ENCODE peak calls at places on chromosome 3, in five cellular contexts. R, V, X, I and H are unnamed samples.

GRCh38 chr3:23161896-23162570 is 41.1 kb upstream of the UBE2E2 start:
- DNase-seq in R (no peak), V (no peak), X (no peak), I (peak; percentile 37), H (peak; percentile 42)

GRCh38 chr3:129690406-129690805 is 83.9 kb upstream of the PLXND1 start:
- DNase-seq in R (peak; percentile 60), V (no peak), X (peak; percentile 48), I (peak; percentile 14), H (peak; percentile 75)

GRCh38 chr3:133478624-133479023 is 78.8 kb downstream of the BFSP2 start:
- DNase-seq in R (no peak), V (no peak), X (no peak), I (no peak), H (no peak)

GRCh38 chr3:121436074-121436473 is 109.7 kb downstream of the POLQ start:
- DNase-seq in R (no peak), V (no peak), X (no peak), I (no peak), H (no peak)

GRCh38 chr3:193960485-193961172 is 175.3 kb upstream of the HES1 start:
- DNase-seq in R (no peak), V (no peak), X (no peak), I (no peak), H (peak; percentile 24)

GRCh38 chr3:154089416-154090115 is 31.6 kb upstream of the ARHGEF26 start:
- DNase-seq in R (no peak), V (no peak), X (no peak), I (peak; percentile 61), H (no peak)

GRCh38 chr3:119700269-119700919 is 2.4 kb upstream of the CFAP91 start:
- DNase-seq in R (no peak), V (no peak), X (no peak), I (peak; percentile 21), H (peak; percentile 66)

GRCh38 chr3:192482809-192483208 is 244.5 kb downstream of the FGF12 start:
- DNase-seq in R (no peak), V (no peak), X (no peak), I (no peak), H (no peak)

GRCh38 chr3:41688595-41689380 is 273.1 kb downstream of the ULK4 start:
- DNase-seq in R (no peak), V (no peak), X (no peak), I (no peak), H (no peak)

GRCh38 chr3:102449341-102449740 is 14.5 kb downstream of the ZPLD1 start:
- DNase-seq in R (no peak), V (no peak), X (no peak), I (no peak), H (peak; percentile 84)

GRCh38 chr3:74643636-74644035 is 29.2 kb upstream of the CNTN3 start:
- DNase-seq in R (no peak), V (no peak), X (no peak), I (no peak), H (no peak)

GRCh38 chr3:67691207-67691606 is 36.8 kb upstream of the SUCLG2 start:
- DNase-seq in R (no peak), V (no peak), X (no peak), I (no peak), H (no peak)

GRCh38 chr3:66386011-66386924 is 114.6 kb downstream of the LRIG1 start:
- DNase-seq in R (no peak), V (no peak), X (no peak), I (no peak), H (no peak)

GRCh38 chr3:158447408-158447807 is 123.6 kb upstream of the MLF1 start:
- DNase-seq in R (no peak), V (no peak), X (no peak), I (no peak), H (no peak)

GRCh38 chr3:102059145-102059943 is 210.0 kb downstream of the NFKBIZ start:
- DNase-seq in R (no peak), V (no peak), X (no peak), I (no peak), H (no peak)

GRCh38 chr3:105837143-105837740 is 31.6 kb downstream of the CBLB start:
- DNase-seq in R (no peak), V (no peak), X (no peak), I (no peak), H (no peak)

GRCh38 chr3:127760361-127760760 is 62.0 kb downstream of the MGLL start:
- DNase-seq in R (no peak), V (no peak), X (no peak), I (no peak), H (no peak)
- H2BK12ac ChIP-seq in R (no peak overlapping the region), V (no peak overlapping the region), X (no peak overlapping the region), I (no peak overlapping the region), H (no peak overlapping the region)

GRCh38 chr3:149352556-149352955 is 19.1 kb upstream of the TM4SF18 start:
- DNase-seq in R (peak; percentile 88), V (peak; percentile 83), X (peak; percentile 27), I (peak; percentile 27), H (peak; percentile 57)

GRCh38 chr3:149356044-149356592 is 21.3 kb downstream of the TM4SF1 start:
- DNase-seq in R (no peak), V (no peak), X (no peak), I (no peak), H (no peak)

GRCh38 chr3:149356630-149357029 is 20.8 kb downstream of the TM4SF1 start:
- DNase-seq in R (no peak), V (no peak), X (no peak), I (no peak), H (no peak)

DNA sequence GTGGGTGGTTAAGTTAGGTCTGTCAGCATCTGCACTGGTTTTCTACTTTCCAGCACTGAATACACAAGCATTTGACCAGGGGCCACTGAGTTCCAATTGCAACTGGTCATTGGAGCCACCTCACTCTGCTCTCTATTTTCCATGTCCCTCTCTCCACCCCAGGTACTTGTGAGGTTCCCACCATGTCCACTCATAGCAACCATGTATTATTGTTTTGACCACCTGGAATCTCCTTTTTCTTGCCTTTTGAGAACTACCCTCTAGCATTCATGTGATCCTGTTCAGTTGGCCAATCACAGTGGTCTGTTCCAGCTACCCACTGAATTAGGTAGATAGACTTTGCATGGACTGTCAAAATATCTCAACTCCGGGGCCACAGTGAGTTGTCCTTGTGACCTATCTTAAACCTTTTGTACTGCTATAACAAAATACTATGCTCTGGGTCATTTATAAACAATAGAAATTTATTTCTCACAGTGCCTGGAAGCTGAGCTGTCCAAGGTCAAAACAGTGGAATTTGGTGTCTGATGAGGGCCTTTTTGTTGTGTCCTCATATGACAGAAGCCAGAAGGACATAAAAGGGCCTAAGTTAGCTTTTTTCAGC is 20.2 kb upstream of the TM4SF18 start:
- DNase-seq in R (no peak), V (no peak), X (no peak), I (no peak), H (no peak)
- H3K18ac ChIP-seq in R (no peak overlapping the region), V (no peak overlapping the region), X (no peak overlapping the region), I (no peak overlapping the region), H (peak overlapping the region; percentile 28)

DNA sequence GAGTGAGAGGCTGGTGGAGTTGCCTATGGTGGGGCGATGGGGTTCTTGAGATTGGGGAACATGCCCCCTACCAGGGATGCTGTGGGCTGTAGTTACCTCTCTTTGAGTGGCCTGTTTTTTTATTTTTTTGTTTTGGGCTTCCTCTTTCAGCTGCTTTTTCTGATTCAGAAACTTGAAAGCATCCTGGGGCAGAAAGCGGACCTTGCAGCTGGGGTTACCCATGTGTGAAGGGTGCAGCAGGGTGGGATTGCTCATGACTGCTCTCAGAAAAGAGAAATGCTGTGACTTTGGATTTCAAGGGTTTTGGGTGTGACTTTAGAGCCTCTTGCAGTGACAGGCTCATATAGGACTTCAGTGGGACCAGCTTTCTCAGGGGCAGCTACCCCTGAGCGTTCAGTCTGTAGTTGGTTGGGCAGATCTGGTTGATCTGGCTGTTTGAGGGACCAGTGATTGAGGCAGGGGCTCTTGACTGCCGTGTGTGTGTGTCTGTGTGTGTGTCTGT is 1.8 kb downstream of the LIMD1 start:
- DNase-seq in R (no peak), V (no peak), X (no peak), I (no peak), H (no peak)
- H4K91ac ChIP-seq in R (no peak overlapping the region), V (no peak overlapping the region), X (no peak overlapping the region), I (no peak overlapping the region), H (no peak overlapping the region)

DNA sequence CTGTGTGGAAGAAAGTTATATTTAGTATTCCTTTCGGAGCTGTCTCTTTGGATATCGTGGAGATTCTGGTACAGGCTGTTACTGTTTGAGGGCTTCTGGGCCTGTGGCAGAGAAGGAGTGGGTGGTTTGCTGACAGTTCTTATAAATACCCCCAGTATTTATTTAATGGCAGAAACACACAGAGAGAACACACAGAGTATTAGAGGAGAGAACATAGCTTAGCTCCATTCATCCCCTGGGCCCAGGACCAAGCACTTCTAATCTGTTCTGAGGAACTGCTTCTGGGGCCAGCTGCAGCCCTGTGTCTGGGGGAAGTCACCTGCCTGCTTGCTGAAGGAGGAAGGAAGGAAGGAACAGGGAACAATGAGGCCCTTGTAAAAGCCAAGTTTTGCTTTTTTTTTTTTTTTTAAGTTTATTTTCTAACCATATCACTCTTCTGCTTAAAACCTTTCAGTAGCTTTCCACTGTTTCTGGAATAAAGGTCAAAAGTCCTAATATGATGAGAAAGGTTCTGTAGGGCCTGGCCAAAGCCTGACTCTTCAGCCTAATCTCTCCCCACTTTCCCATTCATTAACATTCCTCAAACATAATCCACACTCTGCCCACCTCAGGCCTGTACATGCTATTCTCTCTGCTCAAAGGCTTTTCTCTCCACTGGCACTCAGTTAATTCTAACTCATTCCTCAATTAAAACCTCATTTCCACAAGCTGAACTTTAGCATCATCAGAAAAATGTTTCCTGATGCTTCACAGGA is 11.8 kb upstream of the PP2D1 start:
- DNase-seq in R (no peak), V (no peak), X (no peak), I (no peak), H (no peak)
- H2BK12ac ChIP-seq in R (no peak overlapping the region), V (no peak overlapping the region), X (no peak overlapping the region), I (no peak overlapping the region), H (no peak overlapping the region)